ENCODE peak calls at places on chromosomes 13 and 19, in ten cellular contexts. V is GM23338, J is breast epithelium, Q is stomach, Z is tibial artery, Y is fibroblast of lung, U is cardiac muscle cell, T is testis, G is spleen, B is suprapubic skin. I is an unnamed sample.

GRCh38 chr13:80604094-80604493 is 263.2 kb upstream of the SPRY2 start:
- DNase-seq in J (no peak), Q (no peak), Z (no peak), Y (no peak), U (peak; percentile 60), T (peak; percentile 38), G (no peak), V (peak; percentile 8), B (no peak), I (no peak)

GRCh38 chr19:46068345-46069258 is 27.8 kb upstream of the IGFL4 start:
- DNase-seq in G (no peak), Y (peak; percentile 95), Q (no peak), V (no peak), B (no peak), Z (no peak), J (no peak), U (peak; percentile 92), T (no peak), I (no peak)

GRCh38 chr13:94028234-94029145 is 451.0 kb downstream of the DCT start:
- DNase-seq in G (no peak), B (no peak), Y (no peak), U (peak; percentile 33), V (no peak), Z (no peak), Q (no peak), J (no peak), T (no peak), I (no peak)

GRCh38 chr13:19845758-19846157 is 17.7 kb downstream of the ZMYM5 start:
- DNase-seq in T (no peak), B (no peak), J (no peak), Q (no peak), G (no peak), V (no peak), U (peak; percentile 96), Z (no peak), Y (peak; percentile 98), I (no peak)

GRCh38 chr19:1794424-1795185 is 17.5 kb downstream of the ATP8B3 start:
- DNase-seq in Y (no peak), U (no peak), J (no peak), B (no peak), T (no peak), Q (no peak), Z (no peak), V (peak; percentile 58), G (no peak), I (peak; percentile 32)

GRCh38 chr19:33806434-33806881 is 9.8 kb downstream of the KCTD15 start:
- DNase-seq in Y (no peak), B (no peak), U (no peak), V (no peak), Z (no peak), J (no peak), T (no peak), G (no peak), Q (no peak), I (no peak)

GRCh38 chr13:106700007-106700950 is 132.3 kb upstream of the ARGLU1 start:
- DNase-seq in V (no peak), Q (no peak), U (no peak), Y (no peak), J (no peak), T (no peak), B (no peak), G (no peak), Z (no peak), I (no peak)

GRCh38 chr13:77979721-77980377 is 61.2 kb upstream of the EDNRB start:
- DNase-seq in U (peak; percentile 21), Z (no peak), Q (no peak), J (no peak), V (no peak), B (no peak), G (no peak), T (no peak), Y (peak; percentile 7), I (no peak)

GRCh38 chr13:113351514-113352026 is 12.4 kb downstream of the GRTP1 start:
- DNase-seq in U (peak; percentile 7), Q (no peak), J (no peak), Z (no peak), T (peak; percentile 96), V (no peak), G (peak; percentile 88), Y (no peak), B (no peak), I (no peak)

GRCh38 chr13:96762876-96763275 is 231.4 kb downstream of the OXGR1 start:
- DNase-seq in B (no peak), Z (no peak), T (no peak), Y (peak; percentile 6), G (no peak), U (no peak), J (no peak), V (no peak), Q (no peak), I (no peak)

DNA sequence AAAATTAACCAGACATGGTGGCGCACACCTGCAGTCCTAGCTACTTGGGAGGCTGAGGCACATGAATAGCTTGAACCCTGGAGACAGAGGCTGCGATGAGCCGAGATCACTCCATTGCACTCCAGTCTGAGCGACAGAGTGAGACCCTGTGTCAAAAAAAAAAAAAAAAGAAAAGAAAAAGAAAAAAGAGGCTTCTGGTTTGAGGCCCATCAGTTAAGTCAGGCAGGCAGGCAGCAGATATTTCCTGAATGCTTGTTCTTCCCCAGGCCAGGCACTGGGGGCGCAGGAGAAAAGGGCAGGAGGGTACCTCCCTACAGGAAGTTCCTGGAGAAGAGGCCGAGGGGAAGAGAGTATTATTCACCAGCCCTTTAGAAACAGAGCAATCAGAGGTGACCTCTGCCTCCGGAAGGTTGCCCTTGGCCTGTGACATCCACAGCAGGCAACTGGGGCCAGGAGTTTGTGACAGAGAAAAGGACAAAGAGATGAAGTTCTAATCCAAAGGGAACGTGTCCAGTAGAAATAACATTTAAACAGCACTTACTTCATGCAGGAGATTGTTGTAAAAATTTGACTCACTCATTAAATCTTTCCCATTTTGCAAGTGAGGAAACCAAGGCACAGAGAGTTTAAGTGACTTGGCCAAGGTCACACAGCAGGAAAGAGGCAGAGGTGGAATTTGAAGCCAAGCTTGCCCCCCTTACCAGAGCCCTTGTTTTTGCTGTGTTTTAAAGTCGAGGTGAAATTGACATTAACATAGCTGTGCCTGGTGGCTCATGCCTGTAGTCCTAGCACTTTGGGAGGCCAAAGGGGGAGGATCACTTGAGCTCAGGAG is 4.3 kb upstream of the RLN3 start:
- DNase-seq in B (no peak), Q (peak; percentile 58), T (peak; percentile 37), U (peak; percentile 80), Z (no peak), G (peak; percentile 82), J (no peak), V (peak; percentile 90), Y (peak; percentile 54), I (peak; percentile 61)
- TF ChIP-seq CTCF in B (peak; percentile 26), Q (no peak), T (peak; percentile 37), U (peak; percentile 69), Z (peak; percentile 23), G (peak; percentile 62), J (peak; percentile 36), V (peak; percentile 75), Y (peak; percentile 44), I (no peak)

DNA sequence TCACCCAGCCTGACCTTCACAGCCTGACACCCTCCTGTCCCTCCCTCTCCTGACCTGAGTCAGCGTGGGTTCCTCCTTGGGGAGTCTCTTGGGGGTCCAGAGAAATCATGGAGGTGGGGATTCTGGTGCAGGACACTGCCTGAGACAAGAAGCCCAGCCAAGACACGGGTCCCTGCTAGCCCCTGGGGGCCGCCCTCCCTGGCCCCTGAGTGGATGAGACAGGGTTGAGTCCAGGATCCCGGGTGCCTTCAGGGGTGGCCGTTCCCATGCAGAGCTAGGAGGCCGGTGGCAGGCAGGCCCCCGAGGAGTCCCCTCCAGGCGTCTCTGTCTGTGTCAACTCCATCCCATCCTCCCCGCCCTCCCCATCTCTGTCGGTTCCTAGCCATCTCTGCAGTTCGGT is 1.6 kb downstream of the MAP2K7 start:
- DNase-seq in G (peak; percentile 81), T (no peak), Q (no peak), U (no peak), Z (no peak), B (no peak), V (no peak), J (no peak), Y (no peak), I (no peak)
- H3K4me3 ChIP-seq in G (no peak overlapping the region), T (no peak overlapping the region), Q (peak overlapping the region; percentile 98), U (no peak overlapping the region), Z (no peak overlapping the region), B (peak overlapping the region; percentile 86), V (no peak overlapping the region), J (peak overlapping the region; percentile 87), Y (peak overlapping the region; percentile 88), I (no peak overlapping the region)

GRCh38 chr13:30743319-30744055 is 8.1 kb downstream of the ALOX5AP start:
- DNase-seq in U (peak; percentile 98), Z (peak; percentile 78), G (no peak), T (peak; percentile 71), B (no peak), J (no peak), Q (peak; percentile 29), Y (peak; percentile 100), V (no peak), I (peak; percentile 40)
- H3K4me1 ChIP-seq in U (peaks cover 28% of the 10 kb centered on the region), Z (peaks cover 54% of the 10 kb centered on the region), G (peaks cover 100% of the 10 kb centered on the region), T (peaks cover 39% of the 10 kb centered on the region), B (peaks cover 33% of the 10 kb centered on the region), J (peaks cover 13% of the 10 kb centered on the region), Q (peaks cover 22% of the 10 kb centered on the region), Y (peaks cover 22% of the 10 kb centered on the region), V (no peaks in the 10 kb centered on the region), I (peaks cover 40% of the 10 kb centered on the region)

GRCh38 chr19:49155005-49155826 is at the start of gene HRC:
- DNase-seq in G (no peak), Q (no peak), Z (peak; percentile 41), V (peak; percentile 36), B (no peak), J (no peak), T (peak; percentile 40), Y (no peak), U (no peak), I (no peak)

GRCh38 chr19:49153167-49153809 is 1.9 kb downstream of the HRC start:
- DNase-seq in G (no peak), B (no peak), T (no peak), Z (no peak), J (no peak), U (no peak), Q (no peak), V (no peak), Y (no peak), I (no peak)

GRCh38 chr19:49157445-49158224 is at the start of gene TRPM4:
- DNase-seq in G (peak; percentile 86), U (peak; percentile 82), J (peak; percentile 93), Q (peak; percentile 96), B (peak; percentile 95), T (peak; percentile 94), Y (peak; percentile 68), V (peak; percentile 97), Z (peak; percentile 91), I (peak; percentile 93)

GRCh38 chr19:49154279-49154678 is 917 bp downstream of the HRC start:
- DNase-seq in J (no peak), G (no peak), T (no peak), B (no peak), Z (no peak), Y (no peak), V (no peak), Q (no peak), U (no peak), I (no peak)

GRCh38 chr19:49155830-49156346 is 692 bp upstream of the HRC start:
- DNase-seq in G (no peak), Q (no peak), Z (no peak), T (no peak), J (no peak), V (peak; percentile 37), U (no peak), B (no peak), Y (no peak), I (no peak)
- TF ChIP-seq CTCF in G (no peak), Q (no peak), Z (no peak), T (no peak), J (no peak), V (no peak), U (no peak), B (no peak), Y (no peak), I (no peak)

I was measured in mucosa of descending colon.